ENCODE peak calls at places on chromosomes 7 and 10, in five cellular contexts. W, E, A, F and B are unnamed samples.

GRCh38 chr7:100720645-100721504 is 607 bp downstream of the EPO start:
- DNase-seq in A (no peak), F (peak), W (peak), E (no peak), B (no peak)

GRCh38 chr7:81402227-81402626 is 367.6 kb downstream of the HGF start:
- DNase-seq in F (no peak), W (no peak), E (no peak), A (peak), B (no peak)

GRCh38 chr10:58637372-58637771 is 124.7 kb downstream of the BICC1 start:
- DNase-seq in A (peak), F (no peak), E (peak), W (no peak), B (no peak)

GRCh38 chr10:30495687-30496086 is 61.7 kb downstream of the MAP3K8 start:
- DNase-seq in F (no peak), E (peak), W (no peak), A (no peak), B (no peak)

GRCh38 chr10:133067152-133068090 is 20.3 kb upstream of the ADGRA1 start:
- DNase-seq in W (no peak), F (no peak), E (no peak), A (no peak), B (no peak)

GRCh38 chr10:9243861-9244515 is 1189.5 kb downstream of the GATA3 start:
- DNase-seq in W (no peak), E (no peak), F (no peak), A (no peak), B (no peak)

GRCh38 chr10:65501259-65501658 is 1424.6 kb upstream of the LRRTM3 start:
- DNase-seq in F (no peak), W (no peak), E (no peak), A (no peak), B (no peak)

GRCh38 chr10:129659881-129660280 is 192.8 kb downstream of the MGMT start:
- DNase-seq in F (no peak), A (no peak), E (peak), W (no peak), B (no peak)

GRCh38 chr10:31011660-31012022 is 20.0 kb downstream of the ZNF438 start:
- DNase-seq in E (no peak), W (no peak), F (no peak), A (no peak), B (no peak)

GRCh38 chr7:24318326-24318725 is 34.3 kb downstream of the NPY start:
- DNase-seq in A (no peak), W (peak), E (no peak), F (peak), B (no peak)
- TF ChIP-seq CTCF in A (peak), W (peak), E (no peak), F (peak), B (no peak)

GRCh38 chr7:45052011-45052410 is 36.8 kb downstream of the NACAD start:
- DNase-seq in F (no peak), W (no peak), A (no peak), E (no peak), B (no peak)
- TF ChIP-seq CTCF in F (no peak), W (no peak), A (no peak), E (no peak), B (no peak)

GRCh38 chr10:3655528-3655927 is 129.5 kb downstream of the KLF6 start:
- DNase-seq in E (no peak), A (no peak), W (no peak), F (no peak), B (no peak)

GRCh38 chr10:3654496-3654895 is 130.5 kb downstream of the KLF6 start:
- DNase-seq in W (no peak), E (peak), F (no peak), A (peak), B (no peak)

GRCh38 chr10:3648179-3648975 is 136.6 kb downstream of the KLF6 start:
- DNase-seq in F (no peak), E (no peak), W (no peak), A (no peak), B (no peak)

GRCh38 chr10:3652886-3653285 is 132.1 kb downstream of the KLF6 start:
- DNase-seq in F (no peak), W (no peak), A (peak), E (peak), B (no peak)

GRCh38 chr10:3651969-3652653 is 132.9 kb downstream of the KLF6 start:
- DNase-seq in F (no peak), W (no peak), A (no peak), E (no peak), B (no peak)
- TF ChIP-seq CTCF in F (no peak), W (no peak), A (peak), E (no peak), B (no peak)

GRCh38 chr7:142414915-142415314 is 157.1 kb upstream of the PRSS58 start:
- DNase-seq in E (no peak), W (no peak), F (no peak), A (no peak), B (no peak)

GRCh38 chr7:142418316-142418715 is 160.5 kb upstream of the PRSS58 start:
- DNase-seq in A (no peak), F (no peak), W (no peak), E (no peak), B (no peak)

GRCh38 chr7:142425281-142425680 is 167.4 kb upstream of the PRSS58 start:
- DNase-seq in F (no peak), E (no peak), A (no peak), W (no peak), B (no peak)

GRCh38 chr7:142420554-142421362 is 162.9 kb upstream of the PRSS58 start:
- DNase-seq in W (peak), F (peak), E (peak), A (peak), B (no peak)
- TF ChIP-seq CTCF in W (peak), F (no peak), E (peak), A (peak), B (no peak)

GRCh38 chr7:2104107-2104710 is 128.5 kb downstream of the MAD1L1 start:
- DNase-seq in A (peak), E (peak), W (peak), F (peak), B (peak)
- TF ChIP-seq CTCF in A (peak), E (peak), W (peak), F (peak), B (peak)

DNA sequence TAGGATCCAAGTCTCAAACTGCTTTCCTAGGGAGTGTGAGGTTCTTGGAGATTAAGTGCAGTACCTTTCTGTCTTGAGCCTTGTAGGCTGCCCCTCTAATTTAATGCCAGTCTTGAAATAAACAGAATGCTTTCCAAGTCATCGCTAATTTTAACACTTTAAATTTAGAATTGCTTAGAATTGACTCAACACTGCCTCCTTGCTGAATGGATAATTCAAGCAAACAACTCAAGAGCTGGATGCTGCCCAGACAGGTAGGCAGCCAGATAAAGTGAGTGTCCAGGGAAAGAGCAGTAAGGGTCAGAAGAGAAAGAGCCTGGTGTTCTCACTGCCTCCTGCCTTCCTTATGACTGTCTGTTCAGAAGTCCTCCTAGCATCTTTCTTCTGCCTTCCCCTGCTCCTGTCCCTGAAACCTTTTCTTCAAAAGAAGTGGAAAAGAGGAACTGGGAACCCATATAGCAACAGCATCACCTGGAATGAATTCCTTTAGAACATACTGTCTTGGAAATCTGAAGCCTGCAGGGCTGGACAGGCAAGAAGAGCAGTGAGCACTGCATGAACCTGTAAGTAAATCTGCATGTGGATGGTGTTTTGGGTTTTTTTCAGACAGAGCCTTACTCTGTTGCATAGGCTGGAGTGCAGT is 3.1 kb upstream of the GOT1 start:
- DNase-seq in E (no peak), F (no peak), A (no peak), W (peak), B (no peak)
- TF ChIP-seq CTCF in E (no peak), F (no peak), A (peak), W (peak), B (no peak)

DNA sequence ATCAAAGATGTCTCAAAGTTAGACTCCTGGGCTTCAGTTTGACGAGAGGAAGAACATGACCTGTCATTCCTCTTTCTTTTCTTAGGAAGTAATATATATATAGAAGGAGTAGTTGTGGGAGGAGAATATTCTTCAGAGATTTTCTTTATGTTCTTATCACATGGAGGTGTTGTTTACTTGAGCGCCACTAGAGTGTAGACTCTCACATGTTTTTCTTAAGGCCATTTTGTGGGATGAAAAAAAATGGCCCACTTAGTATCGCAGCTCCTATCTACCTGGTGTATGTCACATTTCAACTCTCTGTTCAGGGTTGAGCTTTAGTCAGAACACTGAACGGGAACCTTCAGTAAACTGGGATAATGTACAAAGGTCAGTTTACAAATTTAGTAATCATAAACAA is 645.2 kb downstream of the PHTF2 start:
- DNase-seq in W (peak), E (no peak), F (no peak), A (no peak), B (no peak)
- TF ChIP-seq CTCF in W (peak), E (no peak), F (no peak), A (no peak), B (no peak)